ENCODE peak calls at places on chromosomes 1 and 21, in ten cellular contexts. K, Q, E, R, J, A, G, F, X and S are unnamed samples.
A peak's percentile ranks its signal among the peaks of the same experiment; 100 is the strongest.

GRCh38 chr21:44253832-44254700 is 7.6 kb downstream of the DNMT3L start:
- DNase-seq in Q (peak; percentile 51), J (no peak), E (no peak), R (no peak), F (no peak), X (no peak), G (no peak), A (no peak), K (no peak), S (no peak)

GRCh38 chr1:2178875-2179274 is 15.7 kb downstream of the FAAP20 start:
- DNase-seq in G (no peak), A (no peak), F (no peak), E (no peak), X (no peak), K (no peak), Q (no peak), R (no peak), J (no peak), S (no peak)

GRCh38 chr1:156499703-156500577 is 635 bp downstream of the MEF2D start:
- DNase-seq in E (peak; percentile 48), K (no peak), A (peak; percentile 71), Q (peak; percentile 82), J (peak; percentile 78), G (no peak), X (no peak), F (peak; percentile 26), R (no peak), S (no peak)

GRCh38 chr1:193919827-193920226 is 733.4 kb upstream of the B3GALT2 start:
- DNase-seq in A (no peak), X (no peak), R (peak; percentile 3), J (no peak), Q (no peak), G (no peak), K (peak; percentile 6), F (no peak), E (no peak), S (no peak)

GRCh38 chr1:73789965-73790364 is 408.0 kb downstream of the LRRIQ3 start:
- DNase-seq in Q (no peak), R (no peak), F (no peak), K (no peak), G (no peak), A (no peak), X (no peak), J (no peak), E (no peak), S (no peak)

GRCh38 chr1:220918285-220918951 is 39.2 kb downstream of the HLX start:
- DNase-seq in X (no peak), F (no peak), Q (no peak), J (no peak), G (no peak), R (no peak), K (no peak), E (no peak), A (no peak), S (no peak)

GRCh38 chr1:23084880-23085279 is 65.6 kb downstream of the KDM1A start:
- DNase-seq in G (no peak), X (no peak), F (no peak), R (no peak), A (no peak), J (no peak), K (no peak), E (no peak), Q (no peak), S (no peak)

GRCh38 chr1:150649441-150649840 is 20.0 kb upstream of the ENSA start:
- DNase-seq in X (no peak), R (no peak), F (no peak), E (no peak), A (no peak), G (no peak), Q (no peak), K (no peak), J (no peak), S (no peak)

GRCh38 chr1:2432519-2432918 is 20.2 kb upstream of the PEX10 start:
- DNase-seq in E (no peak), K (no peak), A (no peak), R (no peak), G (no peak), F (no peak), X (no peak), J (no peak), Q (no peak), S (no peak)

GRCh38 chr1:212228591-212229119 is 56.6 kb upstream of the PPP2R5A start:
- DNase-seq in G (no peak), J (no peak), F (no peak), E (peak; percentile 46), Q (no peak), K (no peak), R (peak; percentile 19), X (no peak), A (no peak), S (no peak)

GRCh38 chr1:43668956-43669355 is 19.0 kb downstream of the KDM4A start:
- DNase-seq in E (no peak), F (no peak), X (no peak), Q (no peak), G (no peak), J (no peak), R (no peak), A (no peak), K (peak; percentile 63), S (no peak)

GRCh38 chr1:150836129-150836773 is 28.2 kb upstream of the CTSK start:
- DNase-seq in G (no peak), A (no peak), E (no peak), Q (no peak), R (no peak), K (no peak), J (no peak), F (no peak), X (no peak), S (no peak)

GRCh38 chr21:27035791-27036190 is 68.9 kb upstream of the ADAMTS5 start:
- DNase-seq in E (no peak), R (no peak), A (no peak), Q (no peak), K (no peak), J (no peak), X (no peak), F (no peak), G (no peak), S (peak; percentile 86)